ENCODE peak calls at places on chromosomes 2 and 18, in nine cellular contexts. F is Karpas-422; I is body of pancreas; V is naive B cell; W is NCI-H446 treated with DMSO at 0.1 percent for 48 hours; G is WERI-Rb-1; X is GM13976; C is CD8-positive, alpha-beta memory T cell; J is activated naive CD4-positive, alpha-beta T cell. T is an unnamed sample.

GRCh38 chr2:232235716-232236115 is 142.8 kb upstream of the ALPP start:
- DNase-seq in C (no peak), F (no peak), I (peak), G (peak), V (no peak), W (peak), X (peak), J (no peak), T (no peak)

GRCh38 chr2:207503234-207503633 is 26.5 kb upstream of the CREB1 start:
- DNase-seq in I (no peak), V (no peak), G (no peak), X (peak), F (no peak), J (no peak), C (no peak), W (no peak), T (no peak)

GRCh38 chr2:189506514-189506976 is 65.3 kb downstream of the WDR75 start:
- DNase-seq in F (no peak), W (no peak), I (no peak), X (no peak), J (no peak), G (no peak), V (no peak), C (no peak), T (no peak)

GRCh38 chr2:160294339-160294803 is 94.3 kb upstream of the ITGB6 start:
- DNase-seq in X (no peak), F (no peak), J (no peak), G (no peak), I (peak), C (no peak), V (no peak), W (peak), T (no peak)

GRCh38 chr2:79511320-79511951 is 1.4 kb upstream of the CTNNA2 start:
- DNase-seq in J (no peak), V (no peak), W (no peak), X (peak), G (no peak), I (peak), C (no peak), F (peak), T (no peak)

GRCh38 chr2:149463328-149464002 is 124.1 kb downstream of the MMADHC start:
- DNase-seq in I (no peak), W (no peak), V (no peak), C (no peak), G (no peak), X (no peak), J (no peak), F (no peak), T (no peak)

GRCh38 chr2:106332054-106332453 is 136.2 kb downstream of the RGPD3 start:
- DNase-seq in V (no peak), F (no peak), I (no peak), X (no peak), C (no peak), G (no peak), W (no peak), J (no peak), T (no peak)

GRCh38 chr2:227849906-227850305 is 21.5 kb upstream of the DAW1 start:
- DNase-seq in I (no peak), X (no peak), V (no peak), F (no peak), G (no peak), W (no peak), C (no peak), J (no peak), T (no peak)

GRCh38 chr2:61538920-61539559 is 884 bp upstream of the XPO1 start:
- DNase-seq in J (peak), V (peak), I (peak), C (peak), W (peak), F (peak), G (peak), X (no peak), T (no peak)

GRCh38 chr18:3867768-3868445 is 417.9 kb downstream of the TGIF1 start:
- DNase-seq in V (no peak), F (no peak), W (no peak), X (no peak), J (no peak), C (no peak), G (no peak), I (no peak), T (no peak)

GRCh38 chr2:11286749-11287148 is 57.7 kb downstream of the ROCK2 start:
- DNase-seq in V (no peak), J (no peak), I (no peak), G (no peak), C (no peak), W (no peak), X (no peak), F (no peak), T (no peak)

GRCh38 chr2:72969706-72970105 is 52.4 kb downstream of the EMX1 start:
- DNase-seq in W (no peak), G (no peak), C (no peak), J (no peak), I (no peak), F (no peak), V (no peak), X (no peak), T (no peak)

GRCh38 chr2:207126724-207127314 is 38.9 kb downstream of the KLF7 start:
- DNase-seq in F (no peak), J (no peak), W (no peak), V (no peak), C (no peak), X (no peak), I (no peak), G (no peak), T (no peak)

GRCh38 chr2:172978053-172978383 is 97.6 kb upstream of the MAP3K20 start:
- DNase-seq in V (no peak), G (no peak), X (no peak), J (no peak), F (no peak), I (no peak), W (no peak), C (no peak), T (no peak)